ENCODE peak calls at places on chromosomes 11 and 22, in four cellular contexts. Y is neural crest cell, N is Peyer's patch, A is brain microvascular endothelial cell. I is an unnamed sample.

GRCh38 chr11:127247261-127247660 is 246.7 kb upstream of the KIRREL3 start:
- DNase-seq in Y (no peak), N (no peak), A (no peak), I (no peak)

GRCh38 chr11:116217006-116217405 is 555.8 kb downstream of the BUD13 start:
- DNase-seq in Y (no peak), N (no peak), A (peak; percentile 49), I (no peak)

GRCh38 chr11:27861706-27862430 is 161.6 kb upstream of the BDNF start:
- DNase-seq in Y (no peak), N (no peak), A (peak; percentile 83), I (no peak)

GRCh38 chr22:50112151-50113118 is 22.6 kb downstream of the MOV10L1 start:
- DNase-seq in Y (no peak), N (no peak), A (peak; percentile 85), I (no peak)

GRCh38 chr11:13168281-13168680 is 109.3 kb upstream of the BMAL1 start:
- DNase-seq in Y (no peak), N (no peak), A (no peak), I (no peak)

GRCh38 chr11:12403122-12403994 is 26.0 kb downstream of the PARVA start:
- DNase-seq in Y (no peak), N (no peak), A (no peak), I (no peak)

GRCh38 chr11:61701298-61701993 is 21.3 kb downstream of the DAGLA start:
- DNase-seq in Y (peak; percentile 40), N (no peak), A (no peak), I (no peak)

GRCh38 chr11:133343951-133344350 is 188.3 kb downstream of the OPCML start:
- DNase-seq in Y (no peak), N (no peak), A (no peak), I (no peak)

DNA sequence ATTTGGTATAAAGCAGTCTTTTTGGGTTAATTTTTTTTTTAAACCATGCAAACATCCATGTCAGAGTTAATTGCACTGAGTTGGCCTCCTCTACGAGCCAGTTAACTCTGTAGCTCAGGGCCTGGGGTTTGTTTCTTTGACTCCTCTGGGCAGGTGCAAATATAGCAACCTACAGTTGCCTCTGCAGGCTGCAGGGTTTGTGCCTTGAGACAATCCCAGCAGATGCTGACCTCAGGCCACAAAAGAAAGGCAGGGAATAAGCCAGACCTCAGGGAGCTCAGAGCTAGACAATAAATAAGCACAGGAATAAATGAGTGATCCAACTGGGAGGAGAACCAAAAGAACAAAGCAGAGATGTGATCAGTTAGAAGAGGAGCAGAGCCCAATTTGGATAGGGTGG is 390.8 kb downstream of the SHANK2 start:
- DNase-seq in Y (no peak), N (no peak), A (no peak), I (no peak)
- TF ChIP-seq CTCF in Y (no peak), N (no peak), A (no peak), I (no peak)

GRCh38 chr22:20393705-20394476 is at the start of gene ZNF74:
- DNase-seq in Y (peak; percentile 81), N (peak; percentile 83), A (peak; percentile 78), I (peak; percentile 88)
- TF ChIP-seq CTCF in Y (no peak), N (peak; percentile 14), A (no peak), I (no peak)

GRCh38 chr22:37887610-37888378 is 18.3 kb upstream of the MICALL1 start:
- DNase-seq in Y (no peak), N (no peak), A (peak; percentile 47), I (no peak)
- TF ChIP-seq CTCF in Y (peak; percentile 61), N (peak; percentile 40), A (peak; percentile 82), I (peak; percentile 17)

DNA sequence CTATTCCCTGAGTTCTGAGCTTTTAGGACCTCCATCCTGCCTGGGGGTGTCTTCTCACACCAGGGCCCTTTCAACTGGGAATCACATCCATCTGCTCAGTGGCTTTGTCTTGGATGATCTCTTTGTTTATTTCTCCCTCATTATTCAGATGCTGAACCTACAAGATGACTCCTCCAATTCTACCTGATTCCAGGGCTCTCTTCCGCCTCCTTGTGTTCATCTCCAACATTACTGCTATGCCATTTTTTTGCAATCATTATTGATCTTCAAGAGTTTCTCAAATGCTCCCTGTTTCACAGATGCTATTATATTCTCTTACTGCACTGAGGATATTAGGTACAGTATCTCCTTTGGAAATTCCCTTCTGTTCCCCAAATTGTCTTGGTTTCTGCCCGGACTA is 307.7 kb downstream of the SHANK2 start:
- DNase-seq in Y (no peak), N (no peak), A (no peak), I (no peak)
- TF ChIP-seq CTCF in Y (peak; percentile 43), N (no peak), A (no peak), I (no peak)

GRCh38 chr11:58675344-58676155 is 53.1 kb downstream of the CNTF start:
- DNase-seq in Y (peak; percentile 75), N (peak; percentile 70), A (peak; percentile 68), I (peak; percentile 73)
- TF ChIP-seq CTCF in Y (peak; percentile 90), N (peak; percentile 87), A (peak; percentile 100), I (peak; percentile 95)

DNA sequence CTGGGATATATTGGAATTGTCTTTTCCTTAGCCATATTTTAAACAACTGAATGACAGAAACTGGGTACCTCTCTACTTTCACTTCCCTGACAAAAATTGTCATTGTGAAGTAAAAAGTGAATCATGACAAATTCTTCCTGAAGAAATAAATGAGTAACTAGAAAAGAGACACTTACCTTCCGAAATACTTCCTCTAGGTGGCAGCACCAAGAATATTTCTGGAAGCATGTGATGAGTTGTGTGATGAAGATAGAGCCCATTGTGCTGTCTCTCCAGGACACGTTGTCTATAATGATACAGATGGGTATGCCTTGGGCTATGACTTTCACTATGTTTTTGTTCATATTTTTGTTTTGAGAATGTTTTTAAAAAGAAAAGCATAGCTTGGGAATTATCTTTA is 21.5 kb downstream of the CASP4 start:
- DNase-seq in Y (no peak), N (peak; percentile 24), A (peak; percentile 47), I (peak; percentile 25)
- TF ChIP-seq CTCF in Y (peak; percentile 64), N (peak; percentile 71), A (peak; percentile 50), I (peak; percentile 53)

GRCh38 chr22:38724926-38725571 is 19.3 kb downstream of the GTPBP1 start:
- DNase-seq in Y (no peak), N (no peak), A (peak; percentile 22), I (no peak)
- TF ChIP-seq CTCF in Y (peak; percentile 58), N (peak; percentile 47), A (peak; percentile 77), I (peak; percentile 41)

GRCh38 chr11:123107945-123108344 is 46.0 kb upstream of the HSPA8 start:
- DNase-seq in Y (no peak), N (no peak), A (no peak), I (no peak)
- TF ChIP-seq CTCF in Y (no peak), N (no peak), A (no peak), I (no peak)

DNA sequence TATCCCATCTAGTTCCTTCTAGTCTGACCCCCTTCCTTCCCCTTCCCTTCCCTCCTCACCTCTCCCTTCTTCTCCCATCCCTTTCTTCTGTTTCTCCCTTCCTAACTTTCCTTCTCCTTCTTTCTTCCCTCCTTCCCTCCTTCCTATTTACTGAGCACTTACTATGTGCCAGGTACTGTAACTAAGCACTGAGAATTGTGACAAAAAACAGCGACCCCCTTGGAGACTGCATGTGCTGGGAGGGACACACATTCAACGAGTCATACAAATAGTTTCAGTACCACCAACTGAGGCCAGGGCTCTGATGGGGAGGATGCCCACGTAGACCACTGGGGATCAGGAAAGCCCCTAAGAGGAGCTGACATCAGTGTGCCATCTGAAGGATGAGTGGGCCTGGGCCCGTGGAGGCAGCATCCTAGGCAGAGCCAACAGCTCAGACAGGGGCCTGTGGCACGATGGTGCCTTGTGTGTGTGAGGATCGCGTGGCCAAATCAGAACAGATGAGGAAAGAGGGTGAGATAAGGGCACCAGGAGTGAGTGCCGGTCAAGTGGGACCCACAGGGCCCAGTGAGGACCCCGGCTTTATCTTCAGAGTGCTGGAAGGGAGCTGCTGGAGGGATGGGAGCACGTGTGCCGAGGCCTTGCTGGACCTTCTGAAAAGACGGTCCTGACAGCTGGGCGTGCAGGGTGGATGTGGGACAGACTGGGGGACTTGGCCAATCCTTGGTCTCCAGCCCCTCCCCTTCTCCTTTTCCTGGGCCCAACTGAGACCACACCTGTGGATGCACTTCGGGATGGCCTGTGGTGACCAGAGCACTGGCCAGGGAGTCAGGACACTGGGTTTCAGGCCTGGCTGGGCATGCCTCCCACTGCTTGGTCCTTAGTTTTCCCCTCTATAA is 38.4 kb upstream of the CRYBB3 start:
- DNase-seq in Y (no peak), N (no peak), A (no peak), I (no peak)
- TF ChIP-seq CTCF in Y (no peak), N (no peak), A (no peak), I (no peak)

I was measured in GM13977.